ENCODE peak calls at places on chromosomes 4 and X, in five cellular contexts. O is caudate nucleus; M is ureter; N is activated effector memory CD4-positive, alpha-beta T cell treated with Interleukin-2 at 50 U/mL for 16 hours; P is GM23338. S is an unnamed sample.

GRCh38 chrX:65035451-65035779 is 59.2 kb upstream of the ZC4H2 start:
- DNase-seq in O (no peak), M (no peak), N (no peak), P (peak), S (no peak)

GRCh38 chrX:2801223-2801622 is 27.5 kb upstream of the GYG2 start:
- DNase-seq in O (no peak), M (no peak), N (no peak), P (no peak), S (no peak)

GRCh38 chr4:2069986-2070385 is 10.9 kb downstream of the NAT8L start:
- DNase-seq in O (no peak), M (no peak), N (no peak), P (peak), S (no peak)

GRCh38 chr4:136203199-136203598 is 1329.1 kb downstream of the PCDH18 start:
- DNase-seq in O (no peak), M (no peak), N (no peak), P (peak), S (no peak)

GRCh38 chrX:111338095-111338698 is 67.9 kb upstream of the CAPN6 start:
- DNase-seq in O (no peak), M (no peak), N (no peak), P (no peak), S (no peak)

GRCh38 chrX:120380699-120381098 is 18.8 kb downstream of the ATP1B4 start:
- DNase-seq in O (no peak), M (no peak), N (no peak), P (peak), S (peak)

GRCh38 chrX:105315301-105315700 is 94.8 kb upstream of the TEX13A start:
- DNase-seq in O (no peak), M (no peak), N (no peak), P (no peak), S (no peak)

GRCh38 chrX:28498658-28499057 is 88.6 kb upstream of the IL1RAPL1 start:
- DNase-seq in O (no peak), M (no peak), N (no peak), P (peak), S (peak)

GRCh38 chr4:57095245-57095644 is 14.9 kb downstream of the IGFBP7 start:
- DNase-seq in O (no peak), M (no peak), N (no peak), P (no peak), S (no peak)

GRCh38 chr4:124936427-124936826 is 223.9 kb upstream of the ANKRD50 start:
- DNase-seq in O (no peak), M (peak), N (no peak), P (no peak), S (peak)

GRCh38 chrX:68462653-68463052 is 29.4 kb upstream of the OPHN1 start:
- DNase-seq in O (no peak), M (no peak), N (no peak), P (peak), S (peak)

GRCh38 chr4:41307633-41308032 is 50.9 kb downstream of the UCHL1 start:
- DNase-seq in O (no peak), M (no peak), N (no peak), P (no peak), S (peak)

GRCh38 chr4:158282252-158282651 is 72.0 kb downstream of the TMEM144 start:
- DNase-seq in O (no peak), M (no peak), N (no peak), P (no peak), S (peak)

GRCh38 chr4:16029886-16030285 is 53.9 kb downstream of the PROM1 start:
- DNase-seq in O (no peak), M (no peak), N (no peak), P (no peak), S (peak)

GRCh38 chr4:42371306-42372063 is 25.8 kb upstream of the SHISA3 start:
- DNase-seq in O (no peak), M (no peak), N (no peak), P (peak), S (peak)

GRCh38 chr4:75908555-75908954 is 6.3 kb upstream of the PPEF2 start:
- DNase-seq in O (no peak), M (no peak), N (no peak), P (no peak), S (no peak)

GRCh38 chr4:89724716-89725115 is 112.2 kb downstream of the SNCA start:
- DNase-seq in O (no peak), M (no peak), N (no peak), P (peak), S (peak)

GRCh38 chr4:182489607-182490006 is 246.4 kb downstream of the TENM3 start:
- DNase-seq in O (no peak), M (no peak), N (no peak), P (no peak), S (no peak)

GRCh38 chr4:87055340-87055739 is 120.5 kb downstream of the AFF1 start:
- DNase-seq in O (no peak), M (no peak), N (no peak), P (no peak), S (no peak)

GRCh38 chr4:102501635-102502382 is 650 bp downstream of the NFKB1 start:
- DNase-seq in O (peak), M (peak), N (peak), P (peak), S (peak)

S was measured in mesendoderm.